ENCODE peak calls at places on chromosome 16, in four cellular contexts. P, O, M and I are unnamed samples.

GRCh38 chr16:79638386-79639106 is 38.0 kb upstream of the MAF start:
- DNase-seq in O (no peak), P (no peak), M (no peak), I (no peak)

GRCh38 chr16:21083729-21084268 is 66.8 kb downstream of the DNAH3 start:
- DNase-seq in O (peak), P (peak), M (peak), I (peak)

GRCh38 chr16:86156155-86156554 is 257.2 kb downstream of the IRF8 start:
- DNase-seq in M (no peak), P (no peak), O (no peak), I (no peak)

GRCh38 chr16:29114476-29115012 is 129.7 kb downstream of the LAT start:
- DNase-seq in M (no peak), P (no peak), O (no peak), I (no peak)

GRCh38 chr16:65725156-65725845 is 603.4 kb upstream of the CDH11 start:
- DNase-seq in P (no peak), O (no peak), M (no peak), I (no peak)

GRCh38 chr16:31010539-31010938 is at the start of gene STX1B:
- DNase-seq in O (peak), M (no peak), P (peak), I (no peak)

GRCh38 chr16:77273-77806 is 685 bp upstream of the MPG start:
- DNase-seq in M (peak), O (peak), P (no peak), I (no peak)

GRCh38 chr16:14284930-14285541 is 213.9 kb downstream of the MRTFB start:
- DNase-seq in M (peak), P (peak), O (no peak), I (no peak)

GRCh38 chr16:54430491-54431030 is 144.0 kb upstream of the IRX3 start:
- DNase-seq in O (no peak), P (no peak), M (no peak), I (peak)

GRCh38 chr16:19223235-19223847 is 55.3 kb downstream of the SYT17 start:
- DNase-seq in P (no peak), M (no peak), O (peak), I (no peak)

GRCh38 chr16:3496386-3496785 is 1.1 kb upstream of the C16orf90 start:
- DNase-seq in P (no peak), O (no peak), M (no peak), I (no peak)

GRCh38 chr16:69465083-69465721 is 40.8 kb downstream of the CYB5B start:
- DNase-seq in O (no peak), P (peak), M (no peak), I (no peak)

GRCh38 chr16:31350275-31351005 is 4.5 kb upstream of the ITGAX start:
- DNase-seq in M (no peak), O (no peak), P (no peak), I (no peak)

GRCh38 chr16:12874135-12874534 is 27.3 kb upstream of the SHISA9 start:
- DNase-seq in P (no peak), M (no peak), O (no peak), I (no peak)

GRCh38 chr16:84166796-84167695 is 19.8 kb downstream of the TAF1C start:
- DNase-seq in P (no peak), O (no peak), M (no peak), I (no peak)

GRCh38 chr16:11624645-11625607 is 38.2 kb upstream of the LITAF start:
- DNase-seq in M (no peak), P (no peak), O (no peak), I (no peak)

GRCh38 chr16:19589771-19590302 is 34.3 kb downstream of the VPS35L start:
- DNase-seq in O (no peak), P (no peak), M (no peak), I (no peak)

GRCh38 chr16:81543571-81543970 is 99.0 kb downstream of the CMIP start:
- DNase-seq in P (no peak), M (no peak), O (no peak), I (no peak)

GRCh38 chr16:67928561-67929364 is 2.9 kb downstream of the CTRL start:
- DNase-seq in O (peak), M (peak), P (peak), I (peak)

GRCh38 chr16:58458634-58459343 is 41.2 kb upstream of the NDRG4 start:
- DNase-seq in P (no peak), M (no peak), O (no peak), I (no peak)

GRCh38 chr16:52812945-52813556 is 239.6 kb downstream of the CHD9NB start:
- DNase-seq in M (no peak), O (no peak), P (no peak), I (no peak)

GRCh38 chr16:3246876-3247275 is 9.6 kb downstream of the MEFV start:
- DNase-seq in P (no peak), M (no peak), O (no peak), I (no peak)

GRCh38 chr16:88007321-88007731 is 56.1 kb downstream of the BANP start:
- DNase-seq in P (no peak), O (no peak), M (no peak), I (no peak)

GRCh38 chr16:85259115-85259830 is 147.0 kb upstream of the CIBAR2 start:
- DNase-seq in O (no peak), M (no peak), P (no peak), I (no peak)

GRCh38 chr16:89583895-89584644 is 8.5 kb downstream of the CPNE7 start:
- DNase-seq in O (no peak), P (no peak), M (no peak), I (no peak)

GRCh38 chr16:15775209-15775608 is 81.6 kb downstream of the MYH11 start:
- DNase-seq in M (no peak), O (no peak), P (no peak), I (no peak)

GRCh38 chr16:70380205-70380918 is 33.7 kb downstream of the DDX19A start:
- DNase-seq in P (peak), M (peak), O (peak), I (peak)

GRCh38 chr16:6193718-6194117 is 1096.1 kb upstream of the EEF2KMT start:
- DNase-seq in M (no peak), P (no peak), O (peak), I (peak)

GRCh38 chr16:11797166-11797956 is at the start of gene ZC3H7A:
- DNase-seq in M (peak), P (peak), O (peak), I (peak)

GRCh38 chr16:53827741-53828140 is 123.8 kb downstream of the FTO start:
- DNase-seq in O (no peak), M (no peak), P (no peak), I (no peak)

GRCh38 chr16:72442381-72443158 is 270.6 kb upstream of the PMFBP1 start:
- DNase-seq in O (no peak), P (no peak), M (no peak), I (no peak)
- TF ChIP-seq CTCF in O (no peak), P (no peak), M (no peak), I (no peak)

GRCh38 chr16:73389075-73389474 is 341.1 kb upstream of the ZFHX3 start:
- DNase-seq in M (no peak), O (no peak), P (no peak), I (no peak)

GRCh38 chr16:73385701-73386100 is 337.8 kb upstream of the ZFHX3 start:
- DNase-seq in O (no peak), M (no peak), P (no peak), I (no peak)

GRCh38 chr16:73390936-73391335 is 343.0 kb upstream of the ZFHX3 start:
- DNase-seq in P (no peak), M (no peak), O (no peak), I (no peak)

GRCh38 chr16:73387979-73388378 is 340.1 kb upstream of the ZFHX3 start:
- DNase-seq in O (no peak), P (no peak), M (no peak), I (no peak)

GRCh38 chr16:73390491-73390890 is 342.6 kb upstream of the ZFHX3 start:
- DNase-seq in O (no peak), P (no peak), M (no peak), I (no peak)
- TF ChIP-seq CTCF in O (no peak), P (no peak), M (no peak), I (no peak)

GRCh38 chr16:47204736-47205499 is 61.2 kb upstream of the NETO2 start:
- DNase-seq in P (no peak), O (no peak), M (no peak), I (no peak)
- TF ChIP-seq CTCF in P (no peak), O (no peak), M (peak), I (no peak)

GRCh38 chr16:77190478-77191258 is at the start of gene MON1B:
- DNase-seq in O (peak), M (peak), P (peak), I (peak)
- TF ChIP-seq CTCF in O (peak), M (peak), P (no peak), I (peak)